ENCODE peak calls at places on chromosomes 5 and 9, in nine cellular contexts. N, X, Q, F, M, P, K, A and B are unnamed samples. For H3K4me1, the result is how much of the 10 kb centered on the place peaks cover.

GRCh38 chr9:112097712-112098688 is 77.1 kb downstream of the SUSD1 start:
- DNase-seq in N (peak), X (peak), Q (peak), F (peak), M (no peak), P (peak), K (peak), A (peak), B (peak)

GRCh38 chr9:14993061-14993800 is 83.0 kb upstream of the FREM1 start:
- DNase-seq in N (peak), X (peak), Q (peak), F (peak), M (peak), P (peak), K (peak), A (peak), B (no peak)

GRCh38 chr5:168364151-168364661 is 72.8 kb downstream of the WWC1 start:
- DNase-seq in N (no peak), X (no peak), Q (no peak), F (no peak), M (no peak), P (no peak), K (no peak), A (no peak), B (no peak)

GRCh38 chr5:138967806-138968448 is 92.8 kb upstream of the LRRTM2 start:
- DNase-seq in N (peak), X (no peak), Q (peak), F (peak), M (no peak), P (no peak), K (no peak), A (no peak), B (no peak)

GRCh38 chr5:75089137-75089536 is 36.8 kb upstream of the GCNT4 start:
- DNase-seq in N (no peak), X (no peak), Q (no peak), F (no peak), M (no peak), P (no peak), K (no peak), A (no peak), B (no peak)

GRCh38 chr5:139046551-139046950 is 151.6 kb downstream of the SIL1 start:
- DNase-seq in N (no peak), X (no peak), Q (no peak), F (no peak), M (no peak), P (no peak), K (no peak), A (no peak), B (no peak)

GRCh38 chr5:112146323-112146848 is 272.7 kb downstream of the EPB41L4A start:
- DNase-seq in N (no peak), X (no peak), Q (no peak), F (no peak), M (peak), P (no peak), K (no peak), A (no peak), B (no peak)

GRCh38 chr5:171957591-171958251 is 48.7 kb downstream of the FBXW11 start:
- DNase-seq in N (no peak), X (no peak), Q (no peak), F (no peak), M (no peak), P (no peak), K (no peak), A (no peak), B (no peak)

GRCh38 chr5:148899993-148900392 is 73.6 kb downstream of the ADRB2 start:
- DNase-seq in N (no peak), X (no peak), Q (no peak), F (no peak), M (no peak), P (no peak), K (no peak), A (no peak), B (no peak)

GRCh38 chr5:169162407-169162806 is 138.5 kb downstream of the SLIT3 start:
- DNase-seq in N (no peak), X (no peak), Q (no peak), F (no peak), M (no peak), P (peak), K (no peak), A (no peak), B (no peak)

GRCh38 chr5:37665272-37665671 is 174.6 kb downstream of the GDNF start:
- DNase-seq in N (no peak), X (no peak), Q (no peak), F (no peak), M (no peak), P (no peak), K (no peak), A (no peak), B (no peak)

GRCh38 chr5:51378778-51379652 is 4.2 kb upstream of the ISL1 start:
- DNase-seq in N (no peak), X (no peak), Q (no peak), F (no peak), M (no peak), P (peak), K (no peak), A (no peak), B (no peak)

GRCh38 chr5:81601912-81602311 is 149.0 kb downstream of the SSBP2 start:
- DNase-seq in N (no peak), X (no peak), Q (no peak), F (no peak), M (no peak), P (no peak), K (no peak), A (no peak), B (no peak)

GRCh38 chr5:133353741-133354140 is 258.6 kb downstream of the FSTL4 start:
- DNase-seq in N (no peak), X (no peak), Q (no peak), F (no peak), M (no peak), P (no peak), K (no peak), A (no peak), B (no peak)

GRCh38 chr5:112847306-112847705 is 13.8 kb upstream of the SRP19 start:
- DNase-seq in N (no peak), X (no peak), Q (no peak), F (no peak), M (no peak), P (no peak), K (no peak), A (no peak), B (no peak)

GRCh38 chr5:154461531-154461930 is 15.7 kb downstream of the SAP30L start:
- DNase-seq in N (no peak), X (no peak), Q (no peak), F (no peak), M (no peak), P (no peak), K (no peak), A (no peak), B (no peak)

GRCh38 chr9:136295537-136296433 is 8.1 kb downstream of the CCDC187 start:
- DNase-seq in N (no peak), X (no peak), Q (no peak), F (no peak), M (no peak), P (no peak), K (no peak), A (no peak), B (no peak)

GRCh38 chr9:19720374-19720773 is 68.5 kb downstream of the SLC24A2 start:
- DNase-seq in N (no peak), X (no peak), Q (no peak), F (no peak), M (no peak), P (no peak), K (no peak), A (no peak), B (no peak)

GRCh38 chr9:137318976-137319375 is 16.9 kb upstream of the NRARP start:
- DNase-seq in N (no peak), X (no peak), Q (peak), F (peak), M (peak), P (peak), K (no peak), A (no peak), B (no peak)

GRCh38 chr5:172570594-172571334 is 70.3 kb upstream of the NEURL1B start:
- DNase-seq in N (no peak), X (no peak), Q (no peak), F (no peak), M (no peak), P (no peak), K (no peak), A (no peak), B (no peak)

GRCh38 chr5:126373621-126374416 is 49.4 kb upstream of the GRAMD2B start:
- DNase-seq in N (no peak), X (no peak), Q (no peak), F (no peak), M (no peak), P (no peak), K (no peak), A (no peak), B (no peak)

GRCh38 chr9:138008081-138008841 is 130.7 kb downstream of the CACNA1B start:
- DNase-seq in N (no peak), X (no peak), Q (peak), F (peak), M (peak), P (no peak), K (no peak), A (no peak), B (no peak)

GRCh38 chr5:145806923-145807322 is 28.2 kb downstream of the PRELID2 start:
- DNase-seq in N (no peak), X (no peak), Q (no peak), F (no peak), M (no peak), P (no peak), K (no peak), A (no peak), B (no peak)

GRCh38 chr5:135494196-135494595 is 41.6 kb downstream of the NEUROG1 start:
- DNase-seq in N (no peak), X (no peak), Q (no peak), F (no peak), M (no peak), P (no peak), K (no peak), A (no peak), B (no peak)

GRCh38 chr9:34317436-34317835 is 11.6 kb downstream of the KIF24 start:
- DNase-seq in N (no peak), X (no peak), Q (no peak), F (no peak), M (no peak), P (no peak), K (no peak), A (no peak), B (peak)

GRCh38 chr9:112166176-112167140 is 8.6 kb downstream of the SUSD1 start:
- DNase-seq in N (no peak), X (peak), Q (no peak), F (no peak), M (no peak), P (no peak), K (peak), A (no peak), B (no peak)

GRCh38 chr5:31047621-31048020 is 145.9 kb upstream of the CDH6 start:
- DNase-seq in N (no peak), X (no peak), Q (no peak), F (no peak), M (no peak), P (no peak), K (no peak), A (no peak), B (no peak)

GRCh38 chr5:142753114-142753764 is 16.9 kb upstream of the ARHGAP26 start:
- DNase-seq in N (peak), X (no peak), Q (peak), F (peak), M (peak), P (no peak), K (peak), A (no peak), B (peak)

GRCh38 chr9:19799784-19800183 is 10.9 kb upstream of the SLC24A2 start:
- DNase-seq in N (no peak), X (no peak), Q (no peak), F (no peak), M (no peak), P (no peak), K (no peak), A (no peak), B (no peak)

GRCh38 chr5:173809014-173809413 is 79.1 kb upstream of the CPEB4 start:
- DNase-seq in N (no peak), X (no peak), Q (no peak), F (no peak), M (no peak), P (no peak), K (no peak), A (no peak), B (no peak)

GRCh38 chr9:99833735-99834134 is 12.1 kb downstream of the NR4A3 start:
- DNase-seq in N (no peak), X (no peak), Q (no peak), F (no peak), M (no peak), P (no peak), K (no peak), A (no peak), B (peak)

GRCh38 chr5:83184534-83184933 is 107.2 kb downstream of the XRCC4 start:
- DNase-seq in N (no peak), X (no peak), Q (no peak), F (no peak), M (no peak), P (no peak), K (no peak), A (no peak), B (no peak)

GRCh38 chr5:173707392-173707791 is 90.9 kb upstream of the BOD1 start:
- DNase-seq in N (no peak), X (no peak), Q (no peak), F (no peak), M (no peak), P (peak), K (peak), A (no peak), B (no peak)

GRCh38 chr5:127053049-127053448 is 20.3 kb downstream of the C5orf63 start:
- DNase-seq in N (no peak), X (no peak), Q (no peak), F (no peak), M (no peak), P (no peak), K (no peak), A (no peak), B (no peak)

GRCh38 chr5:144944936-144945335 is 774.3 kb downstream of the KCTD16 start:
- DNase-seq in N (no peak), X (no peak), Q (no peak), F (no peak), M (no peak), P (peak), K (no peak), A (no peak), B (no peak)

GRCh38 chr9:14097215-14097614 is 216.7 kb downstream of the NFIB start:
- DNase-seq in N (no peak), X (no peak), Q (no peak), F (no peak), M (no peak), P (peak), K (no peak), A (no peak), B (no peak)

GRCh38 chr5:16883801-16884200 is 52.3 kb downstream of the MYO10 start:
- DNase-seq in N (no peak), X (no peak), Q (no peak), F (no peak), M (no peak), P (no peak), K (no peak), A (no peak), B (no peak)

GRCh38 chr5:16885635-16886365 is 50.3 kb downstream of the MYO10 start:
- DNase-seq in N (no peak), X (no peak), Q (no peak), F (no peak), M (no peak), P (no peak), K (no peak), A (no peak), B (no peak)

GRCh38 chr5:16886793-16887345 is 49.2 kb downstream of the MYO10 start:
- DNase-seq in N (no peak), X (no peak), Q (no peak), F (no peak), M (no peak), P (no peak), K (no peak), A (no peak), B (no peak)

GRCh38 chr5:16886366-16886736 is 49.7 kb downstream of the MYO10 start:
- DNase-seq in N (no peak), X (no peak), Q (no peak), F (no peak), M (no peak), P (no peak), K (no peak), A (no peak), B (no peak)

DNA sequence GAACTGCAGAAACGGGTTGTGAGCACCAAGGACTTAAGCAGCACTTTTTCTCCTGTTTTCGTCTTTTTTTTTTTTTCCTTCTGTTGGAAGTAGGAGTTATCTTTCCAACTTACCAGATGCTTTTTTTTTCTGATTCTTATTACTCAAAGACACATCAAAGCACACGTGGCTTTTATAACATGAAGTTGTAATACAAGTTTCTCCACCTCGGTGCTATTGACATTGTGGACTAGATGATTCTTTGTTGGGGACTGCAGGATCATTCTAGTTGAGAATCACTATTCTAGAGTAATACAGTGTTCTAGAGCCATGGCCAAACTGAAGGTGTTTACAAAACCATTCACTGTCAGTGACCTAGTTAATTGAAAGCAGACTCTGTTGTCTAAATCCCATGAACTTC is 51.5 kb downstream of the MYO10 start:
- DNase-seq in N (no peak), X (no peak), Q (no peak), F (no peak), M (no peak), P (no peak), K (no peak), A (no peak), B (no peak)
- H3K4me1 ChIP-seq in N (half or more), X (half or more), Q (half or more), F (under half), M (under half), P (half or more), K (under half), A (under half), B (under half)

GRCh38 chr9:2242778-2243395 is 227.7 kb downstream of the SMARCA2 start:
- DNase-seq in N (no peak), X (no peak), Q (peak), F (peak), M (no peak), P (no peak), K (no peak), A (no peak), B (no peak)
- TF ChIP-seq EP300 in N (no peak), X (no peak), Q (no peak), F (no peak), M (no peak), P (no peak), K (no peak), A (no peak), B (no peak)

DNA sequence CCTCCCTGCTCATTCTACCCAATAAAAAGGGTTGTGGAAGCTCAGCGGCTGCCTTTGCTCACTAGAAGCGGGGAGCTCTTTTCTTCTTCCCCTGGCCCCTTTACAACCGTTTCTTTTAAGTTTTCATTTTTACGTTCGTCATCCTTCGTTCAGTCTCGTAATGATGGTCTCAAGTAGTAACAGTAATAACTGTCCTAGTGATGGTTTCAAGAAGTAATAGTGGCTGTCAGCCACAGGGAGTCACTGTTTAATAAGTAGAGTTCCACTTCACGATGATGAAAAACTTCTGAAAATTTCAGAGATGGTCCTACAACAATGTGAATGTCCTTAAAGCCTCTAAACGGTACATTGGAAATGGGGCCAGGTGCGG is 6.2 kb downstream of the UGT3A2 start:
- DNase-seq in N (no peak), X (peak), Q (no peak), F (no peak), M (no peak), P (no peak), K (no peak), A (no peak), B (no peak)
- H3K4me1 ChIP-seq in N (under half), X (under half), Q (under half), F (under half), M (under half), P (under half), K (under half), A (under half), B (under half)

GRCh38 chr9:96556701-96557461 is 62.8 kb downstream of the CDC14B start:
- DNase-seq in N (no peak), X (no peak), Q (no peak), F (no peak), M (no peak), P (no peak), K (peak), A (no peak), B (no peak)
- TF ChIP-seq EP300 in N (no peak), X (no peak), Q (no peak), F (no peak), M (no peak), P (no peak), K (peak), A (no peak), B (no peak)